ENCODE peak calls at places on chromosomes 6 and 20, in five cellular contexts. One of them, this sample, is unnamed.

GRCh38 chr6:151054304-151054703 is 185.5 kb upstream of the AKAP12 start:
- DNase-seq in PC-3: no peak
- DNase-seq in tibial artery: no peak
- DNase-seq in astrocyte of the cerebellum: no peak
- DNase-seq in fibroblast of mammary gland: peak; percentile 36
- DNase-seq in this sample: no peak

GRCh38 chr20:2816583-2817340 is 598 bp downstream of the TMEM239 start:
- DNase-seq in PC-3: no peak
- DNase-seq in tibial artery: no peak
- DNase-seq in astrocyte of the cerebellum: no peak
- DNase-seq in fibroblast of mammary gland: no peak
- DNase-seq in this sample: no peak

GRCh38 chr6:158663465-158664167 is 13.8 kb downstream of the SYTL3 start:
- DNase-seq in PC-3: peak; percentile 65
- DNase-seq in tibial artery: no peak
- DNase-seq in astrocyte of the cerebellum: no peak
- DNase-seq in fibroblast of mammary gland: no peak
- DNase-seq in this sample: no peak

GRCh38 chr6:42237857-42238256 is 20.2 kb upstream of the MRPS10 start:
- DNase-seq in PC-3: no peak
- DNase-seq in tibial artery: no peak
- DNase-seq in astrocyte of the cerebellum: no peak
- DNase-seq in fibroblast of mammary gland: no peak
- DNase-seq in this sample: no peak

GRCh38 chr6:99354983-99355382 is 5.5 kb upstream of the FAXC start:
- DNase-seq in PC-3: no peak
- DNase-seq in tibial artery: no peak
- DNase-seq in astrocyte of the cerebellum: no peak
- DNase-seq in fibroblast of mammary gland: no peak
- DNase-seq in this sample: no peak

GRCh38 chr6:20575691-20576451 is 41.6 kb downstream of the CDKAL1 start:
- DNase-seq in PC-3: no peak
- DNase-seq in tibial artery: no peak
- DNase-seq in astrocyte of the cerebellum: no peak
- DNase-seq in fibroblast of mammary gland: no peak
- DNase-seq in this sample: no peak

GRCh38 chr6:32867022-32867477 is 13.1 kb downstream of the PSMB9 start:
- DNase-seq in PC-3: no peak
- DNase-seq in tibial artery: no peak
- DNase-seq in astrocyte of the cerebellum: no peak
- DNase-seq in fibroblast of mammary gland: no peak
- DNase-seq in this sample: no peak

GRCh38 chr6:168120390-168121307 is 41.6 kb upstream of the FRMD1 start:
- DNase-seq in PC-3: no peak
- DNase-seq in tibial artery: peak; percentile 6
- DNase-seq in astrocyte of the cerebellum: no peak
- DNase-seq in fibroblast of mammary gland: no peak
- DNase-seq in this sample: no peak

GRCh38 chr20:56181593-56181992 is 66.9 kb upstream of the MC3R start:
- DNase-seq in PC-3: no peak
- DNase-seq in tibial artery: no peak
- DNase-seq in astrocyte of the cerebellum: no peak
- DNase-seq in fibroblast of mammary gland: no peak
- DNase-seq in this sample: no peak

GRCh38 chr6:16776394-16777017 is 15.2 kb upstream of the ATXN1 start:
- DNase-seq in PC-3: no peak
- DNase-seq in tibial artery: no peak
- DNase-seq in astrocyte of the cerebellum: no peak
- DNase-seq in fibroblast of mammary gland: peak; percentile 26
- DNase-seq in this sample: no peak
- TF ChIP-seq CTCF in PC-3: peak; percentile 14
- TF ChIP-seq CTCF in tibial artery: peak; percentile 15
- TF ChIP-seq CTCF in astrocyte of the cerebellum: peak; percentile 26
- TF ChIP-seq CTCF in fibroblast of mammary gland: peak; percentile 4
- TF ChIP-seq CTCF in this sample: peak; percentile 9

GRCh38 chr6:4010035-4010434 is 68.9 kb downstream of the FAM217A start:
- DNase-seq in PC-3: no peak
- DNase-seq in tibial artery: no peak
- DNase-seq in astrocyte of the cerebellum: no peak
- DNase-seq in fibroblast of mammary gland: no peak
- DNase-seq in this sample: no peak
- TF ChIP-seq CTCF in PC-3: no peak
- TF ChIP-seq CTCF in tibial artery: no peak
- TF ChIP-seq CTCF in astrocyte of the cerebellum: no peak
- TF ChIP-seq CTCF in fibroblast of mammary gland: no peak
- TF ChIP-seq CTCF in this sample: no peak

GRCh38 chr6:83613378-83613777 is 95.5 kb downstream of the SNAP91 start:
- DNase-seq in PC-3: no peak
- DNase-seq in tibial artery: no peak
- DNase-seq in astrocyte of the cerebellum: no peak
- DNase-seq in fibroblast of mammary gland: no peak
- DNase-seq in this sample: no peak

DNA sequence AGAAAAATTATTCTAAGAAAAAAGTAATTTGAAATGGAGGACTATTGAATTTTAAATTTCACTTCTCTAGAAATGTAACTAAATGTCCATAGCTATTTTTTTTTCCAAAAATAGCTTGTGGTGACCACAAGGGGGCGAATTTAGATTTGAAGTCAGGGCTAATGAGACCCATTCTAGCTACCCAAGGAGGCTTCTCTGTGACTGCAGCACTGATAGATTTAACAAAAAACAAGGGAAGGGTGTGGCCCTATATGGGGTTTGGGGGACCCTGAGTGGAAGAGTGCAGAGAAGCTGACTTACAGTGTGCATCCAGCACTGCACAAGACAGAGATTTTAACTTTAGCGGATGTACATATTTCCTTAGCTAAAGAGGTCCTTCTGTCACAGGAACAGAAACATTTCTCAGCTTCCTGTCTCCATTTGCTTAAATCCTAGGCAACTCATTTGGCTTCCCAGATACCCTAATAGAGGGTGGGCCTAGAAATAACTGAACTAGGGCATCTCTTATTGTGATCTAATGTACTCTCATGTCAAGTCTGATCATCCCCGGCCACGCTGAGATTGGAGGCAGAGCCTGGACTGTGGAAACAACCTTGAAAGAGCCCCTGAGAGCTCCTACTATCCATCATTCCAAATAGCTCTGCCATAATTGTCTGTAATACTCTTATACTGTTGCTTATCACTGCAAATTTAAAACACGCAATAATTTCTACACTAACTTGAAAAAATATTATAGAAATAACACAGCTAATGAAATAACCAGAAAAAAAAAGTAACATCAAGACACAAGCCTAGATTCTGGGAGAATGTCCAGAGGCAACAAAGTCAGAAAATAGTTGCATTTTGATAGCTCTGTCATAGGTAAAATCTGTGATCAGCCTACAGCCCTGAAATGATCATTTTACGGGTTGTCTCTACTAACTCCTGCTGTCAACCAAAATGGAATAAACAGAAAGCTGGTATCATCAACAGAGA is 93.6 kb downstream of the SNAP91 start:
- DNase-seq in PC-3: peak; percentile 42
- DNase-seq in tibial artery: no peak
- DNase-seq in astrocyte of the cerebellum: peak; percentile 23
- DNase-seq in fibroblast of mammary gland: peak; percentile 34
- DNase-seq in this sample: peak; percentile 1
- TF ChIP-seq CTCF in PC-3: peak; percentile 67
- TF ChIP-seq CTCF in tibial artery: peak; percentile 45
- TF ChIP-seq CTCF in astrocyte of the cerebellum: peak; percentile 66
- TF ChIP-seq CTCF in fibroblast of mammary gland: peak; percentile 61
- TF ChIP-seq CTCF in this sample: peak; percentile 65

GRCh38 chr6:63919556-63920110 is 284.0 kb downstream of the PHF3 start:
- DNase-seq in PC-3: no peak
- DNase-seq in tibial artery: no peak
- DNase-seq in astrocyte of the cerebellum: no peak
- DNase-seq in fibroblast of mammary gland: no peak
- DNase-seq in this sample: no peak
- TF ChIP-seq CTCF in PC-3: no peak
- TF ChIP-seq CTCF in tibial artery: no peak
- TF ChIP-seq CTCF in astrocyte of the cerebellum: no peak
- TF ChIP-seq CTCF in fibroblast of mammary gland: no peak
- TF ChIP-seq CTCF in this sample: no peak

GRCh38 chr6:166156942-166157341 is 10.7 kb downstream of the TBXT start:
- DNase-seq in PC-3: peak; percentile 29
- DNase-seq in tibial artery: no peak
- DNase-seq in astrocyte of the cerebellum: no peak
- DNase-seq in fibroblast of mammary gland: peak; percentile 10
- DNase-seq in this sample: no peak
- TF ChIP-seq CTCF in PC-3: peak; percentile 48
- TF ChIP-seq CTCF in tibial artery: no peak
- TF ChIP-seq CTCF in astrocyte of the cerebellum: peak; percentile 47
- TF ChIP-seq CTCF in fibroblast of mammary gland: peak; percentile 25
- TF ChIP-seq CTCF in this sample: no peak

GRCh38 chr20:17617868-17618672 is 48.2 kb downstream of the DSTN start:
- DNase-seq in PC-3: no peak
- DNase-seq in tibial artery: peak; percentile 19
- DNase-seq in astrocyte of the cerebellum: no peak
- DNase-seq in fibroblast of mammary gland: no peak
- DNase-seq in this sample: no peak
- TF ChIP-seq CTCF in PC-3: no peak
- TF ChIP-seq CTCF in tibial artery: no peak
- TF ChIP-seq CTCF in astrocyte of the cerebellum: no peak
- TF ChIP-seq CTCF in fibroblast of mammary gland: no peak
- TF ChIP-seq CTCF in this sample: no peak

DNA sequence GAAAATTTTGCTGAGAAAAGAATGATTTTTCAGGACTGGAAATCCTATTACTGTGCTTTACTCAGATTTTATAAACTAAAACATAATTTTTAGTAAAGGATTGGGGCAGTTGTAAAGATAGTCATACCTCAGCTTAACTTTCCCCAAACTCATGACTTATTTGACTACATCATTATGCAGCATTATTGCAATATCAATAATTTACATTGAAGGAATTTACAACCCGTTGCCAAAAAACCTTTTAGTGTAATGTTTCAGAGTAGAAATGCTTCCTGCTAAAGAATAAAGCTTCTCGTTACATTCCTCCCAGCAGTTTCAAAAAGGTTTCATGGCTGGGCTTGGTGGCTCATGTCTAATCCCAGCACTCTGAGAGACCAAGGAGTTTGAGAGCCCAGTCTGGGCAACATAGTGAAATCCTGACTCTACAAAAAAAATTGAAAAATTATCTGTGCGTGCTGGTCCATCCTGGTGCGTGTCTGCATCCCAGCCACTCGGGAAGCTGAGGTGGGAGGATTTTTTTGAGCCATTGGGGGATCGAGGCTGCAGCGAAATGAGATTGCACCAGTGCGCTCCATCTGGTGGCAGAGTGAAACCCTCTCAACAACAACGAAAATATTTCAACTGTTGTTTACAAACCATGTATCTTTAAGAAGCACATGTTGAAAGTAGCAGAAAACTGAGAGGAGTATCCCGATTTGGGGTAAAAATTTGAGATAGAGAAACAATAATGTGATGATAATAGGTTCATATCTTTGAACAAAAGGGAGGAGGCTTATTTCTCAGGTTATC is 4.4 kb downstream of the AMD1 start:
- DNase-seq in PC-3: peak; percentile 32
- DNase-seq in tibial artery: no peak
- DNase-seq in astrocyte of the cerebellum: no peak
- DNase-seq in fibroblast of mammary gland: peak; percentile 53
- DNase-seq in this sample: no peak
- TF ChIP-seq CTCF in PC-3: peak; percentile 61
- TF ChIP-seq CTCF in tibial artery: no peak
- TF ChIP-seq CTCF in astrocyte of the cerebellum: peak; percentile 67
- TF ChIP-seq CTCF in fibroblast of mammary gland: peak; percentile 65
- TF ChIP-seq CTCF in this sample: peak; percentile 58

This sample was measured in HFF-Myc.